ENCODE peak calls at places on chromosomes 4 and X, in eight cellular contexts. T is T-cell, J is DMS79 treated with DMSO at 0.1 percent for 48 hours, R is renal cortical epithelial cell, M is globus pallidus, Z is HS-5, W is ACHN, Y is NCI-H2081. K is an unnamed sample.

GRCh38 chrX:49184294-49185061 is 1.7 kb downstream of the PRICKLE3 start:
- DNase-seq in M (no peak), J (peak), R (peak), T (no peak), W (peak), Z (peak), Y (peak), K (peak)

GRCh38 chr4:185911556-185912064 is 99.6 kb upstream of the SORBS2 start:
- DNase-seq in M (no peak), R (peak), Y (no peak), J (no peak), W (no peak), Z (peak), T (no peak), K (no peak)

GRCh38 chr4:1746265-1746691 is 25.0 kb downstream of the TACC3 start:
- DNase-seq in Z (no peak), J (no peak), M (no peak), R (peak), Y (peak), W (no peak), T (peak), K (peak)

GRCh38 chr4:87492617-87493016 is 36.6 kb downstream of the SPARCL1 start:
- DNase-seq in Z (no peak), T (no peak), M (peak), Y (no peak), J (no peak), W (no peak), R (peak), K (no peak)

GRCh38 chr4:139857977-139858376 is 192.4 kb downstream of the MGST2 start:
- DNase-seq in J (no peak), M (no peak), R (no peak), Y (no peak), W (no peak), Z (no peak), T (no peak), K (no peak)

GRCh38 chrX:97876697-97877407 is 993.1 kb downstream of the RPA4 start:
- DNase-seq in J (no peak), Z (no peak), R (no peak), T (no peak), W (no peak), M (no peak), Y (no peak), K (no peak)

GRCh38 chrX:21479695-21480280 is 105.6 kb downstream of the CNKSR2 start:
- DNase-seq in T (no peak), Y (peak), R (peak), J (no peak), W (peak), Z (peak), M (peak), K (peak)

GRCh38 chr4:1451106-1451751 is 45.0 kb upstream of the NKX1-1 start:
- DNase-seq in R (no peak), Y (no peak), M (no peak), Z (no peak), J (no peak), W (no peak), T (no peak), K (no peak)

GRCh38 chrX:41095962-41096955 is 11.0 kb downstream of the USP9X start:
- DNase-seq in Z (no peak), M (no peak), W (no peak), T (no peak), Y (no peak), J (no peak), R (peak), K (no peak)

GRCh38 chr4:69096111-69096656 is at the start of gene UGT2B7:
- DNase-seq in J (no peak), M (no peak), W (no peak), T (no peak), Z (no peak), Y (no peak), R (peak), K (no peak)

GRCh38 chrX:146278381-146278780 is 460.8 kb downstream of the SLITRK2 start:
- DNase-seq in Y (no peak), W (peak), J (no peak), T (no peak), Z (no peak), M (no peak), R (no peak), K (no peak)

GRCh38 chrX:120457766-120458180 is 11.3 kb downstream of the LAMP2 start:
- DNase-seq in R (peak), Z (peak), T (no peak), W (peak), J (peak), Y (no peak), M (no peak), K (no peak)

GRCh38 chr4:7630559-7631287 is 196.0 kb upstream of the PSAPL1 start:
- DNase-seq in W (peak), Y (no peak), M (no peak), T (no peak), Z (peak), R (peak), J (peak), K (no peak)

GRCh38 chr4:112327950-112328349 is 30.8 kb downstream of the ALPK1 start:
- DNase-seq in R (peak), Y (peak), M (peak), T (no peak), J (peak), W (peak), Z (peak), K (peak)

GRCh38 chrX:105101378-105101777 is 119.1 kb downstream of the TEX13A start:
- DNase-seq in J (no peak), W (no peak), Z (no peak), R (no peak), T (no peak), M (no peak), Y (no peak), K (no peak)

GRCh38 chr4:148056879-148057278 is 325.0 kb downstream of the ARHGAP10 start:
- DNase-seq in T (peak), M (peak), Y (no peak), Z (peak), J (no peak), W (peak), R (peak), K (peak)

K was measured in H7.